ENCODE peak calls at places on chromosome 6, in nine cellular contexts. G is activated CD4-positive, alpha-beta T cell treated with anti-CD3 and anti-CD28 coated beads, Interleukin-2, amount 50 U/mL, for 48 hours; R is activated CD8-positive, alpha-beta memory T cell treated with anti-CD3 and anti-CD28 coated beads, Interleukin-2, amount 10 ng/mL, durations not matched to agents 7 days and 5 days; A is HTR-8/SVneo; F is left colon; T is sigmoid colon; J is activated B cell treated with CpG ODN at 0.5 μM for 24 hours; V is activated T-helper 1 cell treated with anti-CD3 and anti-CD28 coated beads, Interleukin-2, amount 50 U/mL, for 16 hours; M is Calu3. E is an unnamed sample.

GRCh38 chr6:127186889-127187288 is 68.4 kb downstream of the RSPO3 start:
- DNase-seq in G (peak), R (peak), A (no peak), F (no peak), T (no peak), J (peak), V (peak), M (peak), E (no peak)

GRCh38 chr6:129186988-129187387 is 304.1 kb downstream of the LAMA2 start:
- DNase-seq in G (no peak), R (no peak), A (peak), F (no peak), T (no peak), J (no peak), V (no peak), M (no peak), E (no peak)

GRCh38 chr6:89999154-89999553 is 104.9 kb downstream of the GJA10 start:
- DNase-seq in G (peak), R (peak), A (no peak), F (peak), T (no peak), J (no peak), V (no peak), M (peak), E (no peak)

GRCh38 chr6:15427360-15428070 is 181.6 kb downstream of the JARID2 start:
- DNase-seq in G (no peak), R (no peak), A (no peak), F (no peak), T (no peak), J (no peak), V (no peak), M (no peak), E (peak)

GRCh38 chr6:52994789-52995078 is 350 bp downstream of the GSTA4 start:
- DNase-seq in G (no peak), R (peak), A (peak), F (no peak), T (peak), J (peak), V (no peak), M (peak), E (peak)

GRCh38 chr6:117448011-117448410 is 22.3 kb upstream of the ROS1 start:
- DNase-seq in G (no peak), R (no peak), A (no peak), F (no peak), T (no peak), J (no peak), V (no peak), M (no peak), E (no peak)

GRCh38 chr6:46370622-46371021 is 120.6 kb downstream of the RCAN2 start:
- DNase-seq in G (no peak), R (no peak), A (no peak), F (no peak), T (no peak), J (no peak), V (no peak), M (no peak), E (no peak)

GRCh38 chr6:125918230-125918629 is 38.3 kb upstream of the HINT3 start:
- DNase-seq in G (no peak), R (no peak), A (no peak), F (no peak), T (no peak), J (no peak), V (no peak), M (no peak), E (no peak)

GRCh38 chr6:144415835-144416237 is 130.7 kb downstream of the UTRN start:
- DNase-seq in G (no peak), R (no peak), A (no peak), F (no peak), T (no peak), J (no peak), V (no peak), M (peak), E (no peak)

GRCh38 chr6:167738386-167738785 is 88.3 kb upstream of the AFDN start:
- DNase-seq in G (no peak), R (no peak), A (no peak), F (no peak), T (peak), J (no peak), V (no peak), M (no peak), E (no peak)

GRCh38 chr6:11613858-11614257 is 76.3 kb downstream of the TMEM170B start:
- DNase-seq in G (no peak), R (no peak), A (no peak), F (no peak), T (no peak), J (no peak), V (no peak), M (peak), E (no peak)

GRCh38 chr6:31568537-31568961 is 3.5 kb upstream of the LTA start:
- DNase-seq in G (peak), R (peak), A (no peak), F (no peak), T (no peak), J (peak), V (no peak), M (no peak), E (no peak)

GRCh38 chr6:56522871-56523270 is 119.8 kb downstream of the DST start:
- DNase-seq in G (no peak), R (no peak), A (no peak), F (no peak), T (no peak), J (no peak), V (no peak), M (no peak), E (no peak)

GRCh38 chr6:99821164-99821563 is 172.9 kb downstream of the MCHR2 start:
- DNase-seq in G (no peak), R (no peak), A (no peak), F (peak), T (no peak), J (no peak), V (no peak), M (no peak), E (no peak)

GRCh38 chr6:47202638-47203037 is 107.1 kb downstream of the TNFRSF21 start:
- DNase-seq in G (no peak), R (no peak), A (no peak), F (no peak), T (no peak), J (no peak), V (no peak), M (no peak), E (no peak)

GRCh38 chr6:150546457-150546856 is 53.2 kb upstream of the PLEKHG1 start:
- DNase-seq in G (no peak), R (no peak), A (no peak), F (no peak), T (no peak), J (no peak), V (no peak), M (no peak), E (no peak)

GRCh38 chr6:70413829-70414494 is 654 bp downstream of the FAM135A start:
- DNase-seq in G (no peak), R (no peak), A (peak), F (no peak), T (no peak), J (no peak), V (no peak), M (no peak), E (no peak)

GRCh38 chr6:6915219-6915618 is 192.5 kb upstream of the RREB1 start:
- DNase-seq in G (no peak), R (no peak), A (no peak), F (no peak), T (no peak), J (no peak), V (no peak), M (no peak), E (no peak)

GRCh38 chr6:41422156-41422555 is 86.7 kb downstream of the NCR2 start:
- DNase-seq in G (no peak), R (no peak), A (no peak), F (no peak), T (no peak), J (no peak), V (no peak), M (no peak), E (no peak)